ENCODE peak calls at places on chromosomes 12 and 14, in six cellular contexts. M is activated T-cell treated with anti-CD3 and anti-CD28 coated beads for 1 hour, H is PC-9, C is neuronal stem cell, E is stromal cell of bone marrow, F is amniotic stem cell. X is an unnamed sample.
A peak's percentile ranks its signal among the peaks of the same experiment; 100 is the strongest.

GRCh38 chr12:89238593-89238992 is 113.7 kb downstream of the DUSP6 start:
- DNase-seq in M (no peak), C (no peak), H (no peak), F (no peak), E (no peak), X (no peak)

GRCh38 chr12:110270125-110270962 is 10.7 kb upstream of the ATP2A2 start:
- DNase-seq in F (no peak), M (no peak), C (no peak), E (no peak), H (peak; percentile 62), X (no peak)

GRCh38 chr12:116881867-116882507 is 746 bp upstream of the HRK start:
- DNase-seq in M (no peak), C (no peak), H (no peak), E (no peak), F (no peak), X (no peak)

GRCh38 chr12:4169959-4170358 is 103.6 kb upstream of the CCND2 start:
- DNase-seq in F (no peak), C (no peak), E (no peak), M (no peak), H (no peak), X (no peak)

GRCh38 chr12:70604662-70605061 is 32.6 kb downstream of the PTPRB start:
- DNase-seq in E (no peak), C (no peak), H (no peak), M (no peak), F (no peak), X (no peak)

GRCh38 chr12:31897791-31898503 is 61.3 kb upstream of the RESF1 start:
- DNase-seq in H (no peak), E (no peak), F (no peak), C (no peak), M (no peak), X (peak; percentile 39)

GRCh38 chr14:98963610-98964009 is 308.4 kb downstream of the BCL11B start:
- DNase-seq in F (no peak), M (no peak), C (no peak), H (no peak), E (no peak), X (no peak)

GRCh38 chr12:50353869-50354593 is 42.4 kb downstream of the FAM186A start:
- DNase-seq in C (no peak), H (no peak), E (no peak), M (no peak), F (no peak), X (no peak)

GRCh38 chr12:131824450-131824849 is 3.7 kb upstream of the MMP17 start:
- DNase-seq in E (no peak), H (no peak), F (no peak), C (no peak), M (no peak), X (no peak)

GRCh38 chr12:44873898-44874297 is 2.2 kb downstream of the NELL2 start:
- DNase-seq in F (no peak), E (no peak), M (no peak), C (no peak), H (no peak), X (peak; percentile 44)

GRCh38 chr14:70266157-70266556 is 77.4 kb upstream of the SLC8A3 start:
- DNase-seq in C (no peak), M (no peak), F (no peak), E (no peak), H (no peak), X (no peak)

GRCh38 chr14:104599446-104599845 is 5.1 kb downstream of the TMEM179 start:
- DNase-seq in H (no peak), E (no peak), F (no peak), M (no peak), C (no peak), X (no peak)

GRCh38 chr14:30375280-30375892 is 183.6 kb upstream of the G2E3 start:
- DNase-seq in E (peak; percentile 29), H (no peak), M (peak; percentile 42), C (peak; percentile 44), F (peak; percentile 15), X (peak; percentile 39)

GRCh38 chr14:73797540-73797925 is 54.1 kb upstream of the PTGR2 start:
- DNase-seq in E (no peak), M (no peak), F (no peak), H (no peak), C (no peak), X (no peak)

GRCh38 chr12:15278816-15279658 is 43.3 kb upstream of the PTPRO start:
- DNase-seq in C (no peak), F (no peak), E (peak; percentile 77), H (no peak), M (no peak), X (peak; percentile 4)

GRCh38 chr14:75430526-75430925 is 2.7 kb downstream of the JDP2 start:
- DNase-seq in C (no peak), F (no peak), H (no peak), E (no peak), M (no peak), X (no peak)

GRCh38 chr12:72276212-72276865 is 4.2 kb downstream of the TRHDE start:
- DNase-seq in F (no peak), M (no peak), H (no peak), E (no peak), C (no peak), X (no peak)

GRCh38 chr12:123532808-123533649 is 490 bp downstream of the RILPL1 start:
- DNase-seq in H (no peak), E (peak; percentile 17), F (no peak), C (peak; percentile 58), M (no peak), X (no peak)

GRCh38 chr12:118345355-118345754 is 27.4 kb downstream of the TAOK3 start:
- DNase-seq in H (no peak), M (no peak), E (no peak), C (no peak), F (no peak), X (no peak)

GRCh38 chr12:49189731-49190314 is 943 bp upstream of the TUBA1A start:
- DNase-seq in C (no peak), F (no peak), H (no peak), E (no peak), M (no peak), X (no peak)

GRCh38 chr14:51448831-51449665 is 202.7 kb upstream of the FRMD6 start:
- DNase-seq in F (no peak), H (no peak), E (peak; percentile 68), C (no peak), M (no peak), X (no peak)

GRCh38 chr12:44689587-44689986 is 186.5 kb downstream of the NELL2 start:
- DNase-seq in C (no peak), H (no peak), M (no peak), F (no peak), E (no peak), X (no peak)

GRCh38 chr14:104937694-104938365 is 13.2 kb downstream of the PLD4 start:
- DNase-seq in F (no peak), E (no peak), H (no peak), C (no peak), M (no peak), X (no peak)

GRCh38 chr14:76086636-76087035 is 65.1 kb upstream of the GPATCH2L start:
- DNase-seq in F (no peak), M (no peak), E (no peak), H (no peak), C (no peak), X (no peak)

GRCh38 chr12:65800928-65801327 is 23.4 kb upstream of the HMGA2 start:
- DNase-seq in C (no peak), M (no peak), H (no peak), F (no peak), E (no peak), X (no peak)

GRCh38 chr12:131133015-131133905 is 179.6 kb downstream of the ADGRD1 start:
- DNase-seq in E (no peak), F (no peak), H (no peak), C (no peak), M (no peak), X (no peak)

GRCh38 chr14:99230271-99231141 is 41.5 kb downstream of the BCL11B start:
- DNase-seq in C (no peak), E (no peak), M (peak; percentile 64), H (no peak), F (no peak), X (peak; percentile 88)

GRCh38 chr12:115377781-115378180 is 693.8 kb upstream of the TBX3 start:
- DNase-seq in F (no peak), E (no peak), H (no peak), C (no peak), M (no peak), X (no peak)

GRCh38 chr12:95248604-95249355 is 31.2 kb downstream of the VEZT start:
- DNase-seq in F (no peak), H (no peak), C (no peak), E (no peak), M (no peak), X (no peak)

X was measured in CD4-positive, alpha-beta memory T cell.